ENCODE peak calls at places on chromosomes 11 and 22, in ten cellular contexts. J is EL; P is posterior cingulate gyrus; S is SW480; L is CD8-positive, alpha-beta T cell; G is GM03348; M is amniotic stem cell; E is Calu3; H is choroid plexus epithelial cell; W is iris pigment epithelial cell. B is an unnamed sample.

GRCh38 chr11:97617031-97617430 is 1227.2 kb downstream of the JRKL start:
- DNase-seq in H (peak; percentile 14), W (no peak), L (no peak), M (no peak), G (no peak), E (no peak), S (no peak), J (no peak), P (no peak), B (no peak)

GRCh38 chr11:61290905-61291690 is 4.0 kb downstream of the VWCE start:
- DNase-seq in E (peak; percentile 33), L (no peak), M (no peak), G (no peak), W (no peak), S (no peak), J (no peak), P (no peak), H (no peak), B (no peak)

GRCh38 chr11:113475160-113475761 is at the start of gene DRD2:
- DNase-seq in L (no peak), G (peak; percentile 13), J (no peak), P (no peak), M (no peak), S (peak; percentile 25), W (no peak), H (peak; percentile 21), E (peak; percentile 15), B (no peak)

GRCh38 chr11:46277623-46278386 is at the start of gene CREB3L1:
- DNase-seq in S (no peak), L (no peak), G (peak; percentile 70), W (no peak), H (no peak), M (no peak), J (peak; percentile 31), E (no peak), P (peak; percentile 34), B (no peak)

GRCh38 chr22:39960791-39961746 is 872 bp downstream of the TMA7B start:
- DNase-seq in H (peak; percentile 99), S (peak; percentile 78), G (peak; percentile 82), E (no peak), M (no peak), W (peak; percentile 100), L (peak; percentile 72), P (no peak), J (peak; percentile 95), B (no peak)

GRCh38 chr11:35927730-35928129 is 16.1 kb upstream of the LDLRAD3 start:
- DNase-seq in E (peak; percentile 91), G (no peak), J (no peak), S (peak; percentile 84), L (no peak), M (no peak), P (peak; percentile 24), H (peak; percentile 91), W (peak; percentile 92), B (no peak)

GRCh38 chr11:57230797-57231538 is 6.1 kb downstream of the APLNR start:
- DNase-seq in W (no peak), M (no peak), P (no peak), H (no peak), J (no peak), L (no peak), S (no peak), E (no peak), G (no peak), B (no peak)

GRCh38 chr11:78099671-78100070 is 20.0 kb upstream of the NDUFC2 start:
- DNase-seq in P (no peak), L (no peak), G (no peak), S (no peak), M (no peak), H (no peak), W (no peak), J (no peak), E (no peak), B (no peak)

GRCh38 chr11:910589-911030 is at the start of gene CHID1:
- DNase-seq in G (peak; percentile 98), M (peak; percentile 18), W (peak; percentile 88), J (peak; percentile 83), H (peak; percentile 79), P (peak; percentile 87), L (peak; percentile 84), E (peak; percentile 94), S (peak; percentile 81), B (peak; percentile 42)

GRCh38 chr22:49431559-49431958 is 396.1 kb downstream of the BRD1 start:
- DNase-seq in M (no peak), S (no peak), W (no peak), L (no peak), G (no peak), P (no peak), E (no peak), H (no peak), J (no peak), B (no peak)

GRCh38 chr11:62394825-62395538 is 23.9 kb upstream of the SCGB1A1 start:
- DNase-seq in H (peak; percentile 92), S (peak; percentile 85), W (peak; percentile 84), G (peak; percentile 75), J (peak; percentile 85), M (peak; percentile 67), L (peak; percentile 52), E (peak; percentile 51), P (peak; percentile 74), B (peak; percentile 61)

GRCh38 chr11:114285599-114285998 is 10.6 kb upstream of the NNMT start:
- DNase-seq in M (no peak), G (peak; percentile 51), H (no peak), S (no peak), L (no peak), P (no peak), E (no peak), W (no peak), J (peak; percentile 83), B (no peak)

GRCh38 chr11:113351061-113351460 is 36.5 kb upstream of the ANKK1 start:
- DNase-seq in E (no peak), P (no peak), L (no peak), H (no peak), J (no peak), G (no peak), S (no peak), M (no peak), W (no peak), B (no peak)

GRCh38 chr11:98003606-98004371 is 1017.0 kb upstream of the CNTN5 start:
- DNase-seq in M (no peak), W (no peak), L (no peak), J (no peak), S (no peak), E (no peak), H (peak; percentile 6), P (no peak), G (no peak), B (no peak)

GRCh38 chr11:110735431-110736157 is 23.4 kb upstream of the ARHGAP20 start:
- DNase-seq in E (no peak), J (no peak), H (no peak), W (no peak), M (no peak), G (no peak), S (no peak), L (no peak), P (no peak), B (no peak)

GRCh38 chr11:47992959-47993820 is 12.8 kb downstream of the PTPRJ start:
- DNase-seq in E (peak; percentile 63), M (no peak), J (peak; percentile 93), S (peak; percentile 61), H (peak; percentile 83), L (no peak), G (peak; percentile 41), W (peak; percentile 93), P (no peak), B (no peak)

GRCh38 chr11:975824-976223 is 50.2 kb downstream of the AP2A2 start:
- DNase-seq in E (no peak), L (no peak), J (peak; percentile 34), S (peak; percentile 43), G (peak; percentile 68), M (no peak), P (peak; percentile 61), H (peak; percentile 66), W (peak; percentile 30), B (no peak)

GRCh38 chr11:8363924-8364323 is 100.2 kb upstream of the LMO1 start:
- DNase-seq in W (no peak), L (no peak), E (no peak), S (no peak), H (no peak), P (no peak), G (no peak), M (no peak), J (no peak), B (no peak)

GRCh38 chr11:127492025-127492424 is 491.5 kb upstream of the KIRREL3 start:
- DNase-seq in H (no peak), S (no peak), E (no peak), J (no peak), P (no peak), G (no peak), L (no peak), M (no peak), W (no peak), B (no peak)

GRCh38 chr11:95469268-95469667 is 238.3 kb upstream of the SESN3 start:
- DNase-seq in G (no peak), S (no peak), M (no peak), P (no peak), H (no peak), L (no peak), W (no peak), E (no peak), J (no peak), B (no peak)

GRCh38 chr11:44936951-44937543 is 13.6 kb downstream of the TP53I11 start:
- DNase-seq in E (no peak), G (no peak), S (no peak), J (no peak), W (no peak), H (no peak), M (no peak), L (no peak), P (no peak), B (no peak)

GRCh38 chr11:111644922-111645321 is 42.7 kb downstream of the SIK2 start:
- DNase-seq in G (no peak), E (no peak), P (no peak), S (no peak), L (no peak), M (no peak), J (no peak), W (no peak), H (no peak), B (no peak)